ENCODE peak calls at places on chromosomes 16 and 17, in seven cellular contexts. One of them, this sample, is unnamed.

GRCh38 chr16:58628845-58629680 is 563 bp downstream of the CNOT1 start:
- DNase-seq in A549: peak; percentile 34
- DNase-seq in mesendoderm: peak; percentile 54
- DNase-seq in MM.1S: peak; percentile 62
- DNase-seq in PC-9: peak; percentile 15
- DNase-seq in neuronal stem cell: peak; percentile 23
- DNase-seq in fibroblast of lung: peak; percentile 18
- DNase-seq in this sample: peak; percentile 78

GRCh38 chr17:4721203-4722135 is 9.8 kb upstream of the MED11 start:
- DNase-seq in neuronal stem cell: no peak
- DNase-seq in MM.1S: peak; percentile 85
- DNase-seq in fibroblast of lung: peak; percentile 39
- DNase-seq in PC-9: peak; percentile 88
- DNase-seq in mesendoderm: no peak
- DNase-seq in A549: peak; percentile 95
- DNase-seq in this sample: peak; percentile 88

GRCh38 chr17:61583242-61583641 is 7.8 kb downstream of the NACA2 start:
- DNase-seq in neuronal stem cell: no peak
- DNase-seq in PC-9: no peak
- DNase-seq in fibroblast of lung: peak; percentile 77
- DNase-seq in A549: peak; percentile 79
- DNase-seq in MM.1S: peak; percentile 58
- DNase-seq in mesendoderm: peak; percentile 35
- DNase-seq in this sample: peak; percentile 87

GRCh38 chr17:22286337-22287041 is 594.2 kb downstream of the KCNJ18 start:
- DNase-seq in fibroblast of lung: no peak
- DNase-seq in neuronal stem cell: no peak
- DNase-seq in PC-9: no peak
- DNase-seq in A549: no peak
- DNase-seq in mesendoderm: no peak
- DNase-seq in MM.1S: no peak
- DNase-seq in this sample: no peak

GRCh38 chr17:1229891-1230571 is 40.2 kb upstream of the BHLHA9 start:
- DNase-seq in PC-9: no peak
- DNase-seq in MM.1S: no peak
- DNase-seq in neuronal stem cell: no peak
- DNase-seq in fibroblast of lung: no peak
- DNase-seq in A549: no peak
- DNase-seq in mesendoderm: no peak
- DNase-seq in this sample: no peak

GRCh38 chr17:6488008-6488539 is 43.8 kb downstream of the PIMREG start:
- DNase-seq in MM.1S: no peak
- DNase-seq in fibroblast of lung: no peak
- DNase-seq in mesendoderm: peak; percentile 45
- DNase-seq in neuronal stem cell: no peak
- DNase-seq in A549: no peak
- DNase-seq in PC-9: no peak
- DNase-seq in this sample: no peak

GRCh38 chr17:2995362-2995761 is 68.0 kb downstream of the OR1D5 start:
- DNase-seq in A549: no peak
- DNase-seq in neuronal stem cell: no peak
- DNase-seq in fibroblast of lung: no peak
- DNase-seq in MM.1S: no peak
- DNase-seq in PC-9: no peak
- DNase-seq in mesendoderm: no peak
- DNase-seq in this sample: no peak

GRCh38 chr16:24255446-24256352 is at the start of gene CACNG3:
- DNase-seq in MM.1S: peak; percentile 77
- DNase-seq in fibroblast of lung: peak; percentile 25
- DNase-seq in mesendoderm: peak; percentile 93
- DNase-seq in A549: peak; percentile 10
- DNase-seq in neuronal stem cell: peak; percentile 93
- DNase-seq in PC-9: peak; percentile 4
- DNase-seq in this sample: peak; percentile 46

GRCh38 chr17:7956208-7956965 is 24.4 kb downstream of the CNTROB start:
- DNase-seq in A549: no peak
- DNase-seq in mesendoderm: peak; percentile 22
- DNase-seq in fibroblast of lung: peak; percentile 8
- DNase-seq in neuronal stem cell: no peak
- DNase-seq in MM.1S: no peak
- DNase-seq in PC-9: no peak
- DNase-seq in this sample: peak; percentile 26

GRCh38 chr17:58541249-58541648 is 26.8 kb upstream of the MTMR4 start:
- DNase-seq in MM.1S: peak; percentile 38
- DNase-seq in A549: peak; percentile 43
- DNase-seq in mesendoderm: peak; percentile 67
- DNase-seq in PC-9: no peak
- DNase-seq in fibroblast of lung: no peak
- DNase-seq in neuronal stem cell: no peak
- DNase-seq in this sample: no peak

GRCh38 chr17:45160505-45161287 is 979 bp upstream of the HEXIM2 start:
- DNase-seq in neuronal stem cell: peak; percentile 85
- DNase-seq in MM.1S: peak; percentile 62
- DNase-seq in fibroblast of lung: peak; percentile 69
- DNase-seq in A549: peak; percentile 85
- DNase-seq in PC-9: peak; percentile 51
- DNase-seq in mesendoderm: peak; percentile 97
- DNase-seq in this sample: peak; percentile 88

GRCh38 chr17:72702136-72702735 is 390.3 kb downstream of the SLC39A11 start:
- DNase-seq in neuronal stem cell: no peak
- DNase-seq in mesendoderm: no peak
- DNase-seq in fibroblast of lung: peak; percentile 72
- DNase-seq in MM.1S: no peak
- DNase-seq in A549: peak; percentile 95
- DNase-seq in PC-9: no peak
- DNase-seq in this sample: peak; percentile 91

GRCh38 chr16:19432429-19432828 is 14.7 kb downstream of the TMC5 start:
- DNase-seq in MM.1S: no peak
- DNase-seq in fibroblast of lung: no peak
- DNase-seq in neuronal stem cell: no peak
- DNase-seq in mesendoderm: peak; percentile 55
- DNase-seq in PC-9: peak; percentile 49
- DNase-seq in A549: peak; percentile 90
- DNase-seq in this sample: no peak

GRCh38 chr17:39380144-39380543 is 21.3 kb downstream of the FBXL20 start:
- DNase-seq in PC-9: no peak
- DNase-seq in mesendoderm: no peak
- DNase-seq in A549: no peak
- DNase-seq in neuronal stem cell: no peak
- DNase-seq in fibroblast of lung: no peak
- DNase-seq in MM.1S: no peak
- DNase-seq in this sample: no peak

DNA sequence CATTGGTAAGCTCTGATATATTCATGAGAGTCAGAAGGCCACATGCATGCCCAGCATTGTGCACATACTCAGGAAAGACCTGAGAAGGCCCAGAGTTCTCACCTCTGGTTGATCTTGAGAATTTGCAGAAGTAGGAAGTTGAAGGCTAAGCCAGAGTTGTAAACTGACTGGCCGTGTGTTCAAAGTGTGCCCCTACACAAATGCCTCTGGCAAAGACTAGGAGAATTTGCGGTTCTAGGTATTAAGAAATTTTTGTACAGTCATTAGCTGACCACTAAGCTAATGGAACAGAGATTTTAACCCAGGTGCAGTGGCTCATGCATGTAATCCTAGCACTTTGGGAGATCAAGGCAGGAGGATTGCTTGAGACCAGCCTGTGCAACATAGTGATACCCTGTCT is 25.0 kb downstream of the FBXL20 start:
- DNase-seq in A549: no peak
- DNase-seq in MM.1S: no peak
- DNase-seq in fibroblast of lung: no peak
- DNase-seq in neuronal stem cell: no peak
- DNase-seq in PC-9: no peak
- DNase-seq in mesendoderm: no peak
- DNase-seq in this sample: no peak
- H3K4me2 ChIP-seq in A549: no peak overlapping the region
- H3K4me2 ChIP-seq in MM.1S: no peak overlapping the region
- H3K4me2 ChIP-seq in fibroblast of lung: no peak overlapping the region
- H3K4me2 ChIP-seq in neuronal stem cell: no peak overlapping the region
- H3K4me2 ChIP-seq in PC-9: no peak overlapping the region
- H3K4me2 ChIP-seq in mesendoderm: no peak overlapping the region
- H3K4me2 ChIP-seq in this sample: no peak overlapping the region

GRCh38 chr16:28260193-28260592 is 32.1 kb upstream of the SBK1 start:
- DNase-seq in A549: no peak
- DNase-seq in fibroblast of lung: no peak
- DNase-seq in mesendoderm: peak; percentile 27
- DNase-seq in MM.1S: no peak
- DNase-seq in PC-9: no peak
- DNase-seq in neuronal stem cell: no peak
- DNase-seq in this sample: no peak

GRCh38 chr16:28259781-28260150 is 32.6 kb upstream of the SBK1 start:
- DNase-seq in mesendoderm: no peak
- DNase-seq in PC-9: no peak
- DNase-seq in neuronal stem cell: no peak
- DNase-seq in A549: no peak
- DNase-seq in fibroblast of lung: no peak
- DNase-seq in MM.1S: no peak
- DNase-seq in this sample: no peak

GRCh38 chr16:28263305-28263704 is 29.0 kb upstream of the SBK1 start:
- DNase-seq in MM.1S: no peak
- DNase-seq in mesendoderm: no peak
- DNase-seq in PC-9: no peak
- DNase-seq in neuronal stem cell: no peak
- DNase-seq in A549: no peak
- DNase-seq in fibroblast of lung: no peak
- DNase-seq in this sample: no peak

GRCh38 chr16:28259091-28259780 is 33.1 kb upstream of the SBK1 start:
- DNase-seq in mesendoderm: no peak
- DNase-seq in neuronal stem cell: no peak
- DNase-seq in MM.1S: no peak
- DNase-seq in fibroblast of lung: no peak
- DNase-seq in A549: no peak
- DNase-seq in PC-9: no peak
- DNase-seq in this sample: no peak

DNA sequence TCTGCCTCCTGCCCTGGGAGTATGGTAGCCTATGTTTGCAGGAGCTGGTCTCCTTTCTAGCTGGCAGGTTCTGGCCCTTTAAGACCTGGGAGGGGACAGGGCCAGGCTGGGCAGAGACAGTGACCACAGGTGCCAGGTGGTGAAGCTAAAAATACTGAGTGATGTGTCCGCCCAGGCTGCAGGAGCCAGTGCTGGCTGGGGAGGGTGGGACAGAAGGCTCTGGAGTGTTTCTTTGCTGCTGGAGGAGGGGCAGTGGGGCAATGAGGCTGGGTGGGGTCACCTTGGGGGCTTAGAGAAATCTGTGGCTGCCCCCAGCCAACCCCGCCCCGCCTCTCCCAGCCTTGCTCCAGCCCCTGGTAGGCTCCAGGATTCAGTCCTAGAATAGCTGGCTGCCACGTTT is 30.4 kb upstream of the SBK1 start:
- DNase-seq in PC-9: peak; percentile 66
- DNase-seq in mesendoderm: no peak
- DNase-seq in fibroblast of lung: no peak
- DNase-seq in MM.1S: peak; percentile 54
- DNase-seq in neuronal stem cell: no peak
- DNase-seq in A549: no peak
- DNase-seq in this sample: no peak
- H3K27ac ChIP-seq in PC-9: no peak overlapping the region
- H3K27ac ChIP-seq in mesendoderm: no peak overlapping the region
- H3K27ac ChIP-seq in fibroblast of lung: no peak overlapping the region
- H3K27ac ChIP-seq in MM.1S: peak overlapping the region; percentile 20
- H3K27ac ChIP-seq in neuronal stem cell: no peak overlapping the region
- H3K27ac ChIP-seq in A549: no peak overlapping the region
- H3K27ac ChIP-seq in this sample: no peak overlapping the region

DNA sequence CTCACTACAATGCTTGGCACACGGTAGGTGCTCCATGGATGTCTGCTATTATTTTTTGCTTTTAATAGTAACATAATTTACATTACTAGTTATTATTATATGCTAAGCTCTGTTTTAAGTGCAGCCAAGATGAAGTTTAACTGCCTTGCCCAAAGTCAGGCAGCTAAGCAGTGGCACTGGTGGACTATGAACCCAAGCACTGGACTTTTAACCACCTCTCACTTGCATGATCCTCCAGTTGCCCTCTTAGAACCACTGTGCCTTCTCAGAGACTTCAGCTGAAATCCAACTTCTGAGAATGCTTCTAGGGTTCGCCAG is 1.5 kb upstream of the ZNF207 start:
- DNase-seq in A549: no peak
- DNase-seq in MM.1S: no peak
- DNase-seq in neuronal stem cell: no peak
- DNase-seq in fibroblast of lung: no peak
- DNase-seq in PC-9: no peak
- DNase-seq in mesendoderm: no peak
- DNase-seq in this sample: no peak
- H3K4me2 ChIP-seq in A549: peak overlapping the region; percentile 86
- H3K4me2 ChIP-seq in MM.1S: no peak overlapping the region
- H3K4me2 ChIP-seq in neuronal stem cell: no peak overlapping the region
- H3K4me2 ChIP-seq in fibroblast of lung: no peak overlapping the region
- H3K4me2 ChIP-seq in PC-9: peak overlapping the region; percentile 83
- H3K4me2 ChIP-seq in mesendoderm: no peak overlapping the region
- H3K4me2 ChIP-seq in this sample: no peak overlapping the region

DNA sequence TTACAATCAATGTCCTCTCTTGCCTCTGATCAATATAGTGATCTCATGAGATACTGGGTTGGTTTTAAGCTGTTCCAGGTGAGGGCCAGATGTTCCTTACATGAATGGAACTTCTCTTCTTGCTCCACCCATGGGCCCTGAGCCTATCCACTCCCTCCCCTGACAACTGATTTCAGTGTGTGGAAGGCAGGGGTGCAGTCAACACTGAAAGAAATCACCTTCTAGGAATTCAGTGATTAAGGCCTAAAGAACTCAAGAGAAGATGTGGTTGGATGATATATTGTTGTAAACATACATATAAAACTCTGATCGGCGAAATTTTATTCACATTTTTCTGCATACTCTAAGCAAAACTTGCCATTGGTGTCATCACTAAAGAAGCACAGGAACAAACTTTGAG is 6.7 kb upstream of the GOSR2 start:
- DNase-seq in MM.1S: no peak
- DNase-seq in A549: no peak
- DNase-seq in fibroblast of lung: no peak
- DNase-seq in PC-9: no peak
- DNase-seq in neuronal stem cell: no peak
- DNase-seq in mesendoderm: no peak
- DNase-seq in this sample: no peak
- H3K27ac ChIP-seq in MM.1S: no peak overlapping the region
- H3K27ac ChIP-seq in A549: no peak overlapping the region
- H3K27ac ChIP-seq in fibroblast of lung: no peak overlapping the region
- H3K27ac ChIP-seq in PC-9: no peak overlapping the region
- H3K27ac ChIP-seq in neuronal stem cell: no peak overlapping the region
- H3K27ac ChIP-seq in mesendoderm: no peak overlapping the region
- H3K27ac ChIP-seq in this sample: no peak overlapping the region

This sample was measured in osteoblast.